ENCODE peak calls at places on chromosomes 13 and 19, in five cellular contexts. H is bronchial epithelial cell, C is AG09309, D is left ventricle myocardium inferior, L is body of pancreas. Q is an unnamed sample.

GRCh38 chr13:65133094-65133493 is 2097.0 kb downstream of the PCDH9 start:
- DNase-seq in H (no peak), C (no peak), D (no peak), L (no peak), Q (no peak)

GRCh38 chr13:106153876-106154275 is 381.6 kb downstream of the EFNB2 start:
- DNase-seq in H (peak), C (no peak), D (no peak), L (no peak), Q (no peak)

GRCh38 chr13:57630661-57631606 is 610 bp upstream of the PCDH17 start:
- DNase-seq in H (peak), C (no peak), D (no peak), L (peak), Q (no peak)

GRCh38 chr13:24683833-24684599 is 3.8 kb downstream of the ATP12A start:
- DNase-seq in H (peak), C (no peak), D (peak), L (peak), Q (peak)

GRCh38 chr19:55247621-55248099 is 11.2 kb downstream of the PPP6R1 start:
- DNase-seq in H (peak), C (no peak), D (peak), L (peak), Q (peak)

GRCh38 chr19:17329768-17330545 is 4.7 kb downstream of the ANO8 start:
- DNase-seq in H (no peak), C (no peak), D (no peak), L (no peak), Q (no peak)

GRCh38 chr19:46863818-46864629 is 3.2 kb downstream of the ARHGAP35 start:
- DNase-seq in H (peak), C (no peak), D (no peak), L (peak), Q (no peak)

GRCh38 chr13:37960427-37960826 is 90.9 kb upstream of the TRPC4 start:
- DNase-seq in H (peak), C (no peak), D (no peak), L (no peak), Q (no peak)

GRCh38 chr13:106405731-106406130 is 129.7 kb downstream of the EFNB2 start:
- DNase-seq in H (no peak), C (no peak), D (no peak), L (no peak), Q (no peak)

GRCh38 chr13:43196171-43196611 is 172.8 kb downstream of the DNAJC15 start:
- DNase-seq in H (no peak), C (no peak), D (peak), L (peak), Q (peak)

GRCh38 chr19:1567116-1567847 is 843 bp downstream of the MEX3D start:
- DNase-seq in H (no peak), C (no peak), D (peak), L (peak), Q (no peak)

GRCh38 chr13:34420975-34421719 is 520.9 kb upstream of the NBEA start:
- DNase-seq in H (peak), C (no peak), D (no peak), L (no peak), Q (no peak)
- TF ChIP-seq CTCF in H (no peak), C (no peak), D (no peak), L (no peak), Q (peak)

GRCh38 chr19:13978721-13979191 is 26.4 kb downstream of the DCAF15 start:
- DNase-seq in H (no peak), C (no peak), D (no peak), L (no peak), Q (no peak)

GRCh38 chr19:13980340-13980739 is 25.8 kb downstream of the RFX1 start:
- DNase-seq in H (no peak), C (no peak), D (no peak), L (no peak), Q (no peak)

GRCh38 chr19:13979224-13979623 is 26.9 kb downstream of the RFX1 start:
- DNase-seq in H (no peak), C (no peak), D (no peak), L (no peak), Q (no peak)

GRCh38 chr19:13981021-13981420 is 25.1 kb downstream of the RFX1 start:
- DNase-seq in H (no peak), C (no peak), D (no peak), L (no peak), Q (no peak)

DNA sequence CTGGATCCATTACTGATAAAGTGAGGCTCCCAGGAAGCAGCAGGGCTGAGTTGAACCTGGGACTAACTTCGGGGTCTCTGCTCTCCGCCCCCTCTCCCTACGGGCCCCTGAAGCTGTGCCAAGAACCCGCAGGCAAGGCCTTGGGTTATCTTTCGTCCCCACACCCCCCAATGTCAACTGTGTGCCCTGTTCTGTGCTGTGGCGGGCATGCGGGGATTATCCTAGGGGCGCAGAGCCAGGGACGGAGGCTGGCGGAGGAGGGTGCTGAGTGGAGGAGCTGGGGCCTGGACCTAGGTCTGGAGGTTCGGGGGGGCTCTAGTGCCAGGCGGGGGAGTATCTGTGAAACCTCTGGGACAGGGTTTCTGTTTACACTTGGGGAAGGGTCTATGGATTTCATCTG is 26.4 kb downstream of the RFX1 start:
- DNase-seq in H (no peak), C (no peak), D (no peak), L (no peak), Q (no peak)
- TF ChIP-seq CTCF in H (no peak), C (no peak), D (no peak), L (no peak), Q (no peak)

GRCh38 chr13:47598340-47598911 is 402.6 kb downstream of the SUCLA2 start:
- DNase-seq in H (peak), C (no peak), D (no peak), L (no peak), Q (no peak)
- TF ChIP-seq CTCF in H (peak), C (peak), D (peak), L (peak), Q (no peak)

DNA sequence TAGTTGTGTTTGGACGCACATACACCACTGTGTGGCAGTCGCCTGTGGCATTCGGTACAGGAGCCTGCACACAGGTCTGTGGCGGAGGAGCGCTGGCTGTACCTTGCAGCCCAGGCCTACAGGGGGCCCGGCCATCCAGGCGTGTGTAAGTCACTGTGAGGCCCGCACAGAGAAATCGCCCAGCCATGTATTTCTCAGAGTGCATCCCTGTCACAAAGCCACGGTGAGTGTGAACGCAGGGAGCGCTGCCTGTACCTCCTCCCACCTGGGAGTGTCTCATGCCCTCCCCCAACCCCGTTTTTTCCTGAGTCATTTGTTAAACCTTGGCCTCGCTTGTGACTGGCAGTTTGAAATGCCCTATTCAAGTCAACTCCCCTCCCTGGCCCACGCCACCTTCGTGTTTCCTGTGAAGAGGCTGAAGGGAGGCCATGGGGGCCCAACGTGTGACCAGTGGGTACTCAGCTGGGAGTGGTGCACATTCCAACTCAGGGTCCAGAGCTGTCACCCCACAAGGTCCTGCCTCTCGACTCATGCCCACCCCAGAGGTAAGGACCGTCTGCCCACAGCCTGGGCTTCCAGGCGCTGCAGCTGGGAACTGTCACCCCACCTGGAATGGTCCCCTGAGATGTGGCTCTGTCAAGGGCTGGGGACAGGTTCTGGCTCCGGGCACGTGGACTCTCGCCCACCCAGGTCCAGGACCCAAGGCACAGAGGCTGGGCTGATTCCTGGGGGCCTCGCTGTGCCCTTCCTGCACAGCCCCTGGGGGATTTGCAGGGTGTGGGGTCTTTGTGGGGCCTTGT is 11.6 kb upstream of the RASA3 start:
- DNase-seq in H (no peak), C (no peak), D (no peak), L (peak), Q (no peak)
- TF ChIP-seq CTCF in H (peak), C (no peak), D (no peak), L (peak), Q (no peak)

GRCh38 chr13:111315347-111315995 is 5.0 kb upstream of the TEX29 start:
- DNase-seq in H (peak), C (no peak), D (no peak), L (no peak), Q (no peak)
- TF ChIP-seq CTCF in H (no peak), C (no peak), D (no peak), L (no peak), Q (no peak)

GRCh38 chr19:12773571-12773970 is 1.8 kb downstream of the HOOK2 start:
- DNase-seq in H (no peak), C (no peak), D (peak), L (no peak), Q (no peak)
- TF ChIP-seq CTCF in H (peak), C (peak), D (peak), L (no peak), Q (no peak)

DNA sequence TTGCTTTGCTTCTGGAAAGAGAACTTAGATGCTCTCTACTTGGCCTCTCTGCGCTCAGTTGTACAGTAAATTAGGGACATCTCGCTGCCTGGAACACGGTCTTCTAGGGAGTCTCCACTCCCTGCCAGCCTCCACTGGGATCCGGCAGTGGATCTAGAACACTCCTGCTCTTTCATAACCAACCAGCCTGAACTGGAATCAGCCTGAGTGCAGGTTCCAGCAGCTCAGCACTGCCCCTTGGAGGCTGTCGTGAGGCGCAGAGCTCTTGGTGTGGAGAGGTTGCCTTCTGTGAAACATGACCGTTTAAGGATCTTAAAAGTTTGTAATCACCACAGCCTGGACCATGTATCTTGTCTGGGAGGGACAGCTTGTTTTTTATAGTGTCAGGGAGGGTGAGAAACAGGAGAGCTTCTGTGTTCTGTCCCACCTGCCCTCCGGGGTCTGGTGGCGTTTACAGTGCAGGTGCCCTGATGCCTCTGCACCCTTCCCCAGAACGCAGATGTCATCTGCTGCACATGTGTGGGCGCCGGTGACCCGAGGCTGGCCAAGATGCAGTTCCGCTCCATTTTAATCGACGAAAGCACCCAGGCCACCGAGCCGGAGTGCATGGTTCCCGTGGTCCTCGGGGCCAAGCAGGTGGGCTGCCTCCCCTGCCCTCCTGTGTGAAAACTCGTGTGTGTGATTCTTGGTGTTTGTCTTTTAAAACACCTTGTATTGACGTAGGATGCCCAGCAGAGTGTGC is 24.8 kb downstream of the UPF1 start:
- DNase-seq in H (no peak), C (no peak), D (no peak), L (no peak), Q (no peak)
- TF ChIP-seq CTCF in H (peak), C (peak), D (no peak), L (no peak), Q (no peak)

GRCh38 chr13:100461309-100462035 is 127.1 kb downstream of the GGACT start:
- DNase-seq in H (no peak), C (no peak), D (no peak), L (no peak), Q (no peak)
- TF ChIP-seq CTCF in H (no peak), C (no peak), D (no peak), L (no peak), Q (no peak)

DNA sequence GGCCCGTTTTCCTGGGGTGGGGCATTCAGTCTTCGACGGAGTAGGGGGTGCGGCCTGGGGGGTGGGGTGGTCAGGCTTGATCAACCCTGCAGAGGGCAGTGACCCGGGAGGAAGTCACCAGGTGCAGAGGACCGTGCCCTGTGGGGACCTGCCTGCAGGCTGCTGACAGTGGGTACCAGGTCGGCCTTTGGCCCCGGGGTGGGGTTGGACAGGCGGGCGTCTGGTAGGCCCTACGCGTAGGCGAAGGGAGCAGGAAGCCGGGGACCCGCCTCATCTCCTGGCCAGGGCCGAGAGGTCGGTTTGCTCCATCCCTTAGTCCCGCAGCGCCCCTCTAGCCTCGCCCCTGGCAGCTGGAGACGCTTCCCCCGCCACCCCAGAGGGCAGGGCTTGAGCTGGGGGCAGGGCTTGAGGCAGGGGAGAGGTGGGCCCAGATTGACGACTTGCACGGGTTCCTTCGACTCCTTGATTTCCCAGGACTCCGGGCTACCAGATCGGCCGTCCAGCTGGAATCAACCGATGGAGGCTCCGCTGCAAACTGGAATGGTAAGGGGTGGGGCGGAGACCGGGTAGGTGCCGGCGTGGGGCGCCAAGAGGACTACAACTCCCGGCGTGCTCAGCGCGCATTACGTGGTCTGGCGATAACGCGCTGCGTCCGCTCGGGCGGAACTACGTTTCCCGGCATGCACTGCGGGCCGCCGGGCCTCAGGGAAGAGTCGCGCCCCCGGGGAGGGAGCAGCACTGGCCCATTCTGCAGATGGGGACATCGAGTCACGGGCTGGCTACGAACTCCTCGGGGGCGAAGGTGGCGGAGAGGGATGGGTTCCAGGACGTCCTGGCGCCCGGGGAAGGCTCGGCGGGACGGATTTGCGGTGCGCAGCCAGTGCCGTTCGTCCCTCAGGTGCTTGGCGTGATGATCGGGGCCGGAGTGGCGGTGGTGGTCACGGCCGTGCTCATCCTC is at the start of gene PNPLA6:
- DNase-seq in H (peak), C (peak), D (peak), L (peak), Q (peak)
- TF ChIP-seq CTCF in H (no peak), C (no peak), D (no peak), L (no peak), Q (no peak)